ENCODE peak calls at places on chromosomes 4 and X, in four cellular contexts. I is transverse colon, J is ovary, W is uterus. S is an unnamed sample.

GRCh38 chr4:8368061-8368481 is 72.5 kb downstream of the ACOX3 start:
- DNase-seq in I (no peak), J (no peak), W (no peak), S (no peak)

GRCh38 chr4:54091637-54092404 is 8.1 kb upstream of the GSX2 start:
- DNase-seq in I (peak; percentile 82), J (peak; percentile 77), W (peak; percentile 55), S (peak; percentile 73)

GRCh38 chr4:7287918-7288280 is 95.6 kb downstream of the SORCS2 start:
- DNase-seq in I (no peak), J (no peak), W (no peak), S (no peak)

GRCh38 chrX:413322-414201 is 26.9 kb upstream of the PPP2R3B start:
- DNase-seq in I (no peak), J (no peak), W (no peak), S (no peak)

GRCh38 chr4:9924750-9925149 is 96.5 kb downstream of the SLC2A9 start:
- DNase-seq in I (no peak), J (no peak), W (no peak), S (no peak)

GRCh38 chr4:83036991-83037390 is 2.0 kb downstream of the COPS4 start:
- DNase-seq in I (no peak), J (no peak), W (no peak), S (no peak)

GRCh38 chr4:41935652-41936021 is 408 bp downstream of the TMEM33 start:
- DNase-seq in I (no peak), J (no peak), W (no peak), S (no peak)

GRCh38 chrX:68867458-68868166 is 38.8 kb downstream of the EFNB1 start:
- DNase-seq in I (no peak), J (peak; percentile 51), W (no peak), S (no peak)

GRCh38 chr4:187128226-187128625 is 404.6 kb upstream of the FAT1 start:
- DNase-seq in I (no peak), J (no peak), W (no peak), S (no peak)

GRCh38 chr4:73853718-73854473 is 800 bp downstream of the PF4V1 start:
- DNase-seq in I (no peak), J (no peak), W (no peak), S (no peak)

GRCh38 chr4:1544861-1545275 is 138.6 kb upstream of the NKX1-1 start:
- DNase-seq in I (peak; percentile 61), J (peak; percentile 5), W (no peak), S (no peak)

GRCh38 chrX:71053217-71053621 is 14.9 kb downstream of the SNX12 start:
- DNase-seq in I (no peak), J (no peak), W (no peak), S (no peak)

GRCh38 chr4:114512595-114513295 is 85.9 kb upstream of the UGT8 start:
- DNase-seq in I (no peak), J (no peak), W (no peak), S (no peak)

GRCh38 chr4:15077969-15078368 is 75.7 kb downstream of the CPEB2 start:
- DNase-seq in I (no peak), J (no peak), W (no peak), S (no peak)

GRCh38 chr4:173360587-173361221 is 10.1 kb upstream of the SAP30 start:
- DNase-seq in I (no peak), J (no peak), W (no peak), S (no peak)

GRCh38 chr4:148151797-148152196 is 290.4 kb downstream of the NR3C2 start:
- DNase-seq in I (no peak), J (no peak), W (no peak), S (no peak)

GRCh38 chr4:148154769-148155168 is 287.4 kb downstream of the NR3C2 start:
- DNase-seq in I (no peak), J (no peak), W (no peak), S (no peak)

DNA sequence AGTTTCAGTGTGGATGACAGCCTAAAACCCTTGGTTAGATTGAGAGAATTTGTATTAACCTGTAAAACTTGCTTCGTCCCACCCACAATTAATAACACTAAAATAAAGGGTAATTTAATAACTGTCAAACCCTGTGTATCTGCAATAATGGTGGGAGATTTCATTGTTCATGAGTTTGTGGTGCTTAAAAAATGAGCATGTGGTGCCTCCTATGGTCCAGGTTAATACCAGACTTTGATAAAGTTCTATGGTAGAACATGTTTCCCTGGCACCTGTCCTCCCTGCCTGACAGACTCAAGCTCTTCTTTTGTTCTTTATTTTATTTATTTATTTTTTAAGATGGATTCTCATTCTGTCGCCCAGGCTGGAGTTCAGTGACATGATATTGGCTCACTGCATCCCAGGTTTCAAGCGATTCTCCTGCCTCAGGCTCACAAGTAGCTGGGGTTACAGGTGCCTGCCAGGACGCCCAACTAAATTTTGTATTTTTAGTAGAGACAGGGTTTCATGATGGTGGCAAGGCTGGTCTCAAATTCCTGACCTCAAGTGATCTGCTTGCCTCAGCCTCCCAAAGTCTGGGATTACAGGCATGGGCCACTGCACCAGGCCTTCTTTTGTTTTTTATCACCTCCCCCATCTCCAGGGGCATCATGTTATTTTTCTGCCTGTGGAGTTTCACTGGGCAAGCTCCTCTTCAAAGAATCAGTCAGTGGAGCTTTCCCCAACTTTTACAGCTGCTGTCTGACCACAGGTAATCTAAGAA is 289.2 kb downstream of the NR3C2 start:
- DNase-seq in I (no peak), J (no peak), W (no peak), S (no peak)
- H3K4me3 ChIP-seq in I (no peak overlapping the region), J (no peak overlapping the region), W (no peak overlapping the region), S (no peak overlapping the region)

GRCh38 chr4:2832309-2832980 is 11.2 kb upstream of the ADD1 start:
- DNase-seq in I (peak; percentile 15), J (peak; percentile 16), W (peak; percentile 15), S (no peak)

GRCh38 chr4:2831611-2832308 is 11.9 kb upstream of the ADD1 start:
- DNase-seq in I (peak; percentile 7), J (peak; percentile 23), W (no peak), S (peak; percentile 22)

GRCh38 chr4:2833671-2834000 is 10.0 kb upstream of the ADD1 start:
- DNase-seq in I (peak; percentile 5), J (peak; percentile 16), W (no peak), S (peak; percentile 17)

GRCh38 chr4:2834001-2834921 is 9.4 kb upstream of the ADD1 start:
- DNase-seq in I (peak; percentile 7), J (peak; percentile 12), W (no peak), S (peak; percentile 21)

GRCh38 chr4:2832981-2833670 is 10.5 kb upstream of the ADD1 start:
- DNase-seq in I (peak; percentile 5), J (peak; percentile 16), W (no peak), S (peak; percentile 0)
- H3K36me3 ChIP-seq in I (no peaks in the 10 kb centered on the region), J (no peaks in the 10 kb centered on the region), W (no peaks in the 10 kb centered on the region), S (peaks cover 40% of the 10 kb centered on the region)

DNA sequence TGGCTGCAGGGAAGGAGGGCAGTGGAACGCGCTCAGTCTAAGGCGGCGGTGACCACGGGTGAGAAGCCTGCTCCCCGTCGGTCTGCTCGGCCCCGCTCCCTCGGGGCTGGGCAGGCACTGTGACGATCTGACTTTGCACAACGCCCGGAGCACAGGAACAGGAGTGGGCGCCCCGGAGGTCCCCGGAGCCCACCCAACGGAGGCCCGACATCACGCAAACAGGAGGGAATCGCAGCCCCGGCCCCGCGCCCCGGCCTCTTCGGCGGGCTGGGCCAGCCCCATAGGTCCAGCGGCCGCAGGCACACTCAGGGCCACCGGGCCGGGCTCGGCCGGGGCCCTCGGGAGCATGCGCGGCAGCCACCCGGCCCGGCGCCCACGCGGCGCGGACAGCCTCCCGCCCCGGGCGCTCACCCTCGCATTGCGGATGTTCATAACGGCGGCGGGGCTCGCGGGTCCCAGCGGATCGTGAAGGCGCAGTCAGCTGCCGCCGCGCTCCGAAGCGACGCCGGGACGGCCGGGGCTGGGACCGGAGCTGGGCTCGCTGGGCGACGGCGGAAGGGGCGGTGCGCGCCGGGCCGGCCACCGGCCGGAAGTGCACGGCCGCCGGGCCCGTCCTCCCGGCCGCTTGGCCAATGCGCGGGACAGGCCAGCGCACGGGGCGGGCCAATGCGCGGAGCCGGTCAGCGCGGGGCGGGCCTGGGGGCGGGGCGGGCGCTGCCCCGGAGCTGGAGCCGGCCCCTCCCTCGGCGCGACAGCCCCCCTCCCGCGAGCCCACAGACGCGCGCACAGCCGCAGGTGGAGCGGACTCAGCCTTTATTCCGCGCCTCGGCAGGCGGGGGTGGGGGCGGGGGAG is at the start of gene NAA10:
- DNase-seq in I (peak; percentile 81), J (peak; percentile 82), W (peak; percentile 66), S (peak; percentile 80)
- TF ChIP-seq POLR2A in I (no peak), J (no peak), W (no peak), S (no peak)

DNA sequence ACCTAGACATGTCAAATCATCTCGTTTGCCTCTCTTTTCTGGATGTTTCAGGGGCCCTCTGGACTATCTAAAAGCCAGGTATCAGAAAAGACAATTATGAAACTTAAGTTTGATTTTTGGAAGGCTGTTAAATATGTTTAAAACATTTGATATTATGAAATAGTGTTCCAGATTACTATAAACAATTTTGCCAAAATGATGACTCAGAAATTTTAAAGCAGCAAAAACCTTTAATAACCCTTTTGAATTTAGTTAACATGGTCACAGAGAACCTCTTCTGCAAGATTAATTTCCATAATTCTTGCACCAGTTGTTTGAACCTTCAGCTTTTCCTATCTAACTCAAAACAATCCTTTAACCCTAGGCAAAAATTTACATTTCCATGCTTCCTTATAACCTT is 18.8 kb upstream of the FAM47E start:
- DNase-seq in I (no peak), J (no peak), W (no peak), S (no peak)
- H3K4me3 ChIP-seq in I (no peak overlapping the region), J (no peak overlapping the region), W (no peak overlapping the region), S (no peak overlapping the region)

DNA sequence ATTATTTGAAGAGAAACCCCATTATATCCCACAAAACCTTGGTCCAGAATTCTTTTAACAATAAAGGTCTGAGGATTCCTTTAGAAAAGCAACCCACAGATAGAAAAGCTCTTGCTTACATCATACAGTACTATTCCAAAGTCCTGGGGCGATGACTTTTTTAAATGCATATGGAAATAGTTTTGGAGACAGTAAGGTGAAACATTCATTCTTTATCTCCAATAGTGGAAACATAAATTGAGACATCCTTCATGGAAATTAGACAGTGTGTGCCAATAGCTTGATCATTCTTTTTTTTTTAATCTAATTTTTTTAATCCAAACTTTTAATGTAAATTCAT is 85.7 kb upstream of the UCP1 start:
- DNase-seq in I (no peak), J (no peak), W (no peak), S (no peak)
- H3K36me3 ChIP-seq in I (peaks cover 7% of the 10 kb centered on the region), J (no peaks in the 10 kb centered on the region), W (no peaks in the 10 kb centered on the region), S (peaks cover 52% of the 10 kb centered on the region)

DNA sequence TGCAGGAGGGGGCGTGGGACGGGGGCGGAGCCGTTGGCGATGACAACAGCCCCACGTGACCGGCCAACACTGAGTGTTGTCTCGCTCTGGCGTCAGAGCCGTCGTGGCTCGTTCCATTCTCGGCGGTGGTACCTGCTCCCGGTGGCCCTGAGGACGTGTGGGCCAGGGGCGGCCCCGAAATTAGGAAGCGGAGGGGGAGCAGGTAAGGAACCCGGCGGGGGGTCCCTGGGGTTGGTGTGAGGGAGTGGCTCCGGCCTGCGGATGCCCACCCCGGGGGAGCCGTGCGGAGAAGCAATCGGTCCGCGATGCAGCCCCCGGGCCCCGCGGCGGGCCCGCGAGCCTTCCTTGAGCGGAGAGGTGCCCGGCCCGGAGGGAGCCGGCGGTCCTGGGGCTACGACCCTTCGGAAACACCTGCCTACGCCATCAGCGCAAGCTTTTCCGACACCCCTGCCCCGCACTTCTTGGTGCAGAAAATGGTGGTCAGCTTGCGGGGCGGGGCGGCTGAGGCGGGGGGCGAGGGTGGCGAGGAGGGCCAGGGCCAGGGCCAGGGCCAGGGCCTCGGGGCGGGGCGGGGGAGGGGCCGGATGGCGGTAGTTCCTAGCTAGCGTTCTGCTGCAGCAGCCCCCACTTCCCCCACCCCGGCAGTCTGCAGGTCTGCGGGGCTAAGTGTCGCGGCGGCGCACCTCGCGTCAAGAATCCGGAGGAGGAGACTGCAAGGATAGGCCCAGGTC is at the start of gene BEX4:
- DNase-seq in I (peak; percentile 88), J (peak; percentile 89), W (peak; percentile 82), S (peak; percentile 84)
- TF ChIP-seq POLR2A in I (peak; percentile 81), J (peak; percentile 91), W (peak; percentile 83), S (peak; percentile 57)

GRCh38 chrX:48071064-48071985 is at the start of gene ZNF630:
- DNase-seq in I (peak; percentile 85), J (peak; percentile 74), W (peak; percentile 79), S (peak; percentile 82)
- H3K4me3 ChIP-seq in I (peak within 1 kb of the TSS; percentile 10), J (peak within 1 kb of the TSS; percentile 62), W (peak within 1 kb of the TSS; percentile 50), S (peak within 1 kb of the TSS; percentile 61)

GRCh38 chr4:168908093-168908492 is 102.0 kb downstream of the CBR4 start:
- DNase-seq in I (no peak), J (no peak), W (no peak), S (no peak)
- H3K36me3 ChIP-seq in I (peaks cover 41% of the 10 kb centered on the region), J (no peaks in the 10 kb centered on the region), W (no peaks in the 10 kb centered on the region), S (peaks cover 79% of the 10 kb centered on the region)

S was measured in stomach.